ENCODE peak calls at places on chromosomes 12 and 14, in four cellular contexts. A is stimulated activated CD8-positive, alpha-beta memory T cell treated with anti-CD3 and anti-CD28 coated beads, Interleukin-7, amount 100 ng/mL, for 48 hours; P is small intestine; O is stimulated activated CD4-positive, alpha-beta T cell treated with anti-CD3 and anti-CD28 coated beads, Interleukin-15, amount 100 ng/mL, for 24 hours. L is an unnamed sample.

GRCh38 chr12:132700212-132700913 is 10.3 kb upstream of the PGAM5 start:
- DNase-seq in A (no peak), P (no peak), O (no peak), L (no peak)

GRCh38 chr12:122793685-122794106 is 19.3 kb downstream of the CCDC62 start:
- DNase-seq in A (no peak), P (peak), O (no peak), L (peak)

GRCh38 chr12:77648716-77649115 is 182.0 kb upstream of the NAV3 start:
- DNase-seq in A (no peak), P (no peak), O (no peak), L (no peak)

GRCh38 chr12:116116650-116117424 is 160.7 kb downstream of the MED13L start:
- DNase-seq in A (no peak), P (no peak), O (no peak), L (no peak)

GRCh38 chr14:103141117-103141796 is 18.0 kb downstream of the TNFAIP2 start:
- DNase-seq in A (peak), P (no peak), O (peak), L (peak)

GRCh38 chr14:83163016-83163415 is 1629.4 kb upstream of the SEL1L start:
- DNase-seq in A (no peak), P (no peak), O (no peak), L (no peak)

GRCh38 chr12:6996040-6996441 is 22.2 kb downstream of the LPCAT3 start:
- DNase-seq in A (no peak), P (peak), O (no peak), L (no peak)

GRCh38 chr14:55713496-55713895 is 133.5 kb downstream of the KTN1 start:
- DNase-seq in A (no peak), P (no peak), O (no peak), L (no peak)

GRCh38 chr12:25699454-25699853 is 146.4 kb upstream of the LMNTD1 start:
- DNase-seq in A (no peak), P (no peak), O (no peak), L (no peak)

GRCh38 chr12:1811281-1811947 is 9.0 kb upstream of the LRTM2 start:
- DNase-seq in A (peak), P (peak), O (peak), L (no peak)

GRCh38 chr12:25056486-25057130 is 107.7 kb upstream of the BCAT1 start:
- DNase-seq in A (no peak), P (no peak), O (no peak), L (no peak)

GRCh38 chr12:55704824-55705780 is 2.6 kb downstream of the ITGA7 start:
- DNase-seq in A (no peak), P (no peak), O (no peak), L (no peak)

GRCh38 chr12:55654506-55655224 is 18.0 kb downstream of the OR10P1 start:
- DNase-seq in A (no peak), P (no peak), O (no peak), L (no peak)

GRCh38 chr12:109773384-109774011 is 59.7 kb downstream of the TRPV4 start:
- DNase-seq in A (no peak), P (peak), O (no peak), L (no peak)

GRCh38 chr12:53232641-53233538 is 881 bp upstream of the RARG start:
- DNase-seq in A (no peak), P (peak), O (peak), L (peak)

GRCh38 chr12:64109706-64110105 is 112.4 kb downstream of the KICS2 start:
- DNase-seq in A (no peak), P (no peak), O (no peak), L (no peak)

GRCh38 chr14:104681689-104682074 is 7.7 kb upstream of the INF2 start:
- DNase-seq in A (no peak), P (peak), O (no peak), L (no peak)

GRCh38 chr14:23358553-23359166 is 6.0 kb upstream of the SLC22A17 start:
- DNase-seq in A (no peak), P (no peak), O (no peak), L (no peak)

GRCh38 chr14:91897121-91897701 is 29.9 kb upstream of the TC2N start:
- DNase-seq in A (no peak), P (no peak), O (no peak), L (no peak)

GRCh38 chr14:70881549-70882174 is 25.6 kb upstream of the PCNX1 start:
- DNase-seq in A (no peak), P (no peak), O (no peak), L (peak)

GRCh38 chr12:102483466-102483865 is 3.1 kb upstream of the IGF1 start:
- DNase-seq in A (no peak), P (no peak), O (peak), L (peak)

GRCh38 chr12:12683298-12683697 is 12.7 kb downstream of the GPR19 start:
- DNase-seq in A (no peak), P (no peak), O (no peak), L (no peak)

L was measured in GM13976.